ENCODE peak calls at places on chromosome 3, in nine cellular contexts. X, Q, P, D, O, G, C, N and B are unnamed samples.

GRCh38 chr3:141452045-141452444 is 34.8 kb upstream of the RASA2 start:
- DNase-seq in X (no peak), Q (peak; percentile 87), P (no peak), D (peak; percentile 39), O (peak; percentile 73), G (no peak), C (peak; percentile 38), N (no peak), B (no peak)

GRCh38 chr3:156553705-156554356 is 1.1 kb downstream of the SSR3 start:
- DNase-seq in X (peak; percentile 1), Q (peak; percentile 69), P (no peak), D (no peak), O (peak; percentile 85), G (no peak), C (no peak), N (peak; percentile 34), B (peak; percentile 18)

GRCh38 chr3:23600178-23600577 is 205.6 kb upstream of the UBE2E1 start:
- DNase-seq in X (no peak), Q (peak; percentile 90), P (no peak), D (no peak), O (peak; percentile 80), G (no peak), C (no peak), N (peak; percentile 68), B (no peak)

GRCh38 chr3:50126287-50127211 is 28.6 kb upstream of the SEMA3F start:
- DNase-seq in X (no peak), Q (peak; percentile 70), P (no peak), D (no peak), O (peak; percentile 58), G (peak; percentile 37), C (no peak), N (no peak), B (no peak)

GRCh38 chr3:180421221-180421620 is 180.7 kb upstream of the TTC14 start:
- DNase-seq in X (no peak), Q (peak; percentile 59), P (no peak), D (no peak), O (no peak), G (no peak), C (no peak), N (no peak), B (no peak)

GRCh38 chr3:197891-198491 is 1.4 kb downstream of the CHL1 start:
- DNase-seq in X (no peak), Q (no peak), P (no peak), D (no peak), O (no peak), G (peak; percentile 39), C (peak; percentile 5), N (no peak), B (peak; percentile 56)

GRCh38 chr3:119184083-119184482 is 10.7 kb downstream of the UPK1B start:
- DNase-seq in X (no peak), Q (no peak), P (no peak), D (no peak), O (no peak), G (no peak), C (no peak), N (no peak), B (no peak)

GRCh38 chr3:151305081-151305777 is 11.4 kb downstream of the GPR87 start:
- DNase-seq in X (peak; percentile 96), Q (peak; percentile 98), P (no peak), D (peak; percentile 40), O (peak; percentile 97), G (peak; percentile 50), C (peak; percentile 61), N (peak; percentile 94), B (peak; percentile 17)

GRCh38 chr3:181521831-181522230 is 189.9 kb upstream of the SOX2 start:
- DNase-seq in X (no peak), Q (no peak), P (no peak), D (no peak), O (no peak), G (no peak), C (no peak), N (no peak), B (no peak)

GRCh38 chr3:38114875-38115644 is 21.9 kb downstream of the ACAA1 start:
- DNase-seq in X (no peak), Q (no peak), P (no peak), D (no peak), O (no peak), G (peak; percentile 26), C (no peak), N (no peak), B (no peak)

GRCh38 chr3:187208159-187208558 is 10.9 kb downstream of the RTP1 start:
- DNase-seq in X (no peak), Q (peak; percentile 31), P (no peak), D (no peak), O (no peak), G (no peak), C (no peak), N (no peak), B (peak; percentile 28)

GRCh38 chr3:24002129-24002528 is 57.0 kb downstream of the NR1D2 start:
- DNase-seq in X (no peak), Q (no peak), P (no peak), D (no peak), O (no peak), G (no peak), C (no peak), N (no peak), B (no peak)

GRCh38 chr3:147377412-147378185 is 28.7 kb downstream of the ZIC4 start:
- DNase-seq in X (no peak), Q (no peak), P (no peak), D (no peak), O (no peak), G (no peak), C (no peak), N (no peak), B (no peak)

GRCh38 chr3:6805236-6805635 is 55.7 kb upstream of the GRM7 start:
- DNase-seq in X (no peak), Q (no peak), P (no peak), D (no peak), O (no peak), G (no peak), C (no peak), N (no peak), B (no peak)

GRCh38 chr3:182487621-182488020 is 305.7 kb upstream of the ATP11B start:
- DNase-seq in X (no peak), Q (no peak), P (no peak), D (no peak), O (no peak), G (no peak), C (no peak), N (no peak), B (no peak)

GRCh38 chr3:37290551-37290950 is 116.2 kb upstream of the LRRFIP2 start:
- DNase-seq in X (no peak), Q (peak; percentile 45), P (no peak), D (no peak), O (peak; percentile 46), G (no peak), C (no peak), N (no peak), B (peak; percentile 10)

GRCh38 chr3:45104715-45105711 is 41.2 kb downstream of the CDCP1 start:
- DNase-seq in X (no peak), Q (peak; percentile 55), P (no peak), D (no peak), O (peak; percentile 87), G (no peak), C (no peak), N (no peak), B (no peak)

GRCh38 chr3:78919021-78919755 is 848.6 kb downstream of the ROBO1 start:
- DNase-seq in X (no peak), Q (peak; percentile 85), P (no peak), D (no peak), O (peak; percentile 95), G (no peak), C (peak; percentile 17), N (peak; percentile 89), B (no peak)

GRCh38 chr3:18735013-18735412 is 309.9 kb upstream of the SATB1 start:
- DNase-seq in X (no peak), Q (no peak), P (no peak), D (no peak), O (no peak), G (no peak), C (no peak), N (no peak), B (no peak)

GRCh38 chr3:148992027-148992634 is 791 bp downstream of the GYG1 start:
- DNase-seq in X (no peak), Q (peak; percentile 35), P (peak; percentile 14), D (peak; percentile 17), O (peak; percentile 66), G (peak; percentile 74), C (peak; percentile 26), N (no peak), B (peak; percentile 62)